ENCODE peak calls at places on chromosomes 7 and 10, in five cellular contexts. Q is stromal cell of bone marrow, A is HS-5, T is retina, Z is hypothalamus. E is an unnamed sample.

GRCh38 chr7:55336540-55336939 is 28.6 kb upstream of the LANCL2 start:
- DNase-seq in Q (no peak), Z (no peak), T (no peak), A (no peak), E (no peak)

GRCh38 chr7:205117-206010 is 13.0 kb downstream of the FAM20C start:
- DNase-seq in Z (no peak), T (no peak), Q (no peak), A (no peak), E (no peak)

GRCh38 chr10:74949843-74950765 is 123.7 kb downstream of the KAT6B start:
- DNase-seq in Q (no peak), T (peak; percentile 22), A (no peak), Z (no peak), E (no peak)

GRCh38 chr7:94620703-94621118 is 35.2 kb downstream of the SGCE start:
- DNase-seq in T (no peak), A (peak; percentile 87), Q (peak; percentile 95), Z (peak; percentile 7), E (peak; percentile 71)

GRCh38 chr7:157984914-157985163 is 602.8 kb downstream of the PTPRN2 start:
- DNase-seq in T (no peak), Q (no peak), Z (no peak), A (no peak), E (no peak)

GRCh38 chr7:116577320-116577871 is 52.6 kb downstream of the CAV1 start:
- DNase-seq in Z (no peak), A (no peak), Q (no peak), T (no peak), E (no peak)

GRCh38 chr10:4982764-4983226 is 19.6 kb downstream of the AKR1C1 start:
- DNase-seq in T (no peak), Q (peak; percentile 67), A (no peak), Z (no peak), E (no peak)

GRCh38 chr10:113273151-113273876 is 279.5 kb upstream of the HABP2 start:
- DNase-seq in A (no peak), Z (peak; percentile 74), T (peak; percentile 80), Q (no peak), E (peak; percentile 26)

GRCh38 chr7:103487419-103487818 is 41.4 kb upstream of the SLC26A5 start:
- DNase-seq in Z (no peak), A (no peak), Q (no peak), T (no peak), E (no peak)

GRCh38 chr10:99855479-99856071 is 73.1 kb downstream of the ABCC2 start:
- DNase-seq in A (no peak), Q (no peak), Z (no peak), T (no peak), E (no peak)

GRCh38 chr7:149742075-149742701 is 31.2 kb downstream of the ZNF467 start:
- DNase-seq in Q (peak; percentile 25), A (peak; percentile 23), Z (peak; percentile 56), T (peak; percentile 88), E (peak; percentile 87)

GRCh38 chr7:13990319-13990983 is 985 bp upstream of the ETV1 start:
- DNase-seq in T (peak; percentile 80), Z (peak; percentile 21), Q (no peak), A (peak; percentile 16), E (peak; percentile 59)

GRCh38 chr7:91293136-91293535 is 28.9 kb downstream of the FZD1 start:
- DNase-seq in Z (no peak), A (no peak), Q (no peak), T (no peak), E (no peak)

GRCh38 chr10:87845624-87846377 is 17.5 kb downstream of the KLLN start:
- DNase-seq in Q (no peak), T (peak; percentile 28), Z (no peak), A (no peak), E (no peak)

GRCh38 chr7:48636391-48637015 is 287.8 kb upstream of the CDC14C start:
- DNase-seq in Q (no peak), Z (no peak), A (no peak), T (no peak), E (no peak)

GRCh38 chr7:147519062-147519461 is 1071.5 kb upstream of the C7orf33 start:
- DNase-seq in Z (no peak), Q (no peak), A (no peak), T (no peak), E (no peak)

GRCh38 chr7:141262101-141262819 is 188.4 kb downstream of the TMEM178B start:
- DNase-seq in T (peak; percentile 41), Q (peak; percentile 4), Z (no peak), A (no peak), E (no peak)

GRCh38 chr7:66167773-66168367 is 37.3 kb upstream of the TPST1 start:
- DNase-seq in Q (no peak), Z (no peak), T (no peak), A (peak; percentile 38), E (no peak)

GRCh38 chr10:91551856-91552255 is 81.0 kb downstream of the PPP1R3C start:
- DNase-seq in Q (no peak), Z (peak; percentile 54), A (no peak), T (peak; percentile 82), E (peak; percentile 55)

GRCh38 chr10:31374146-31374696 is 55.2 kb downstream of the ZEB1 start:
- DNase-seq in Z (no peak), Q (no peak), T (no peak), A (no peak), E (no peak)

GRCh38 chr10:102614888-102615287 is 29.4 kb upstream of the TRIM8 start:
- DNase-seq in Q (no peak), Z (no peak), T (no peak), A (no peak), E (no peak)

GRCh38 chr10:24762161-24762924 is 38.7 kb upstream of the ARHGAP21 start:
- DNase-seq in A (no peak), T (peak; percentile 21), Z (no peak), Q (no peak), E (no peak)

GRCh38 chr10:112030431-112030830 is 153.1 kb downstream of the GPAM start:
- DNase-seq in Z (no peak), Q (no peak), T (no peak), A (no peak), E (no peak)

GRCh38 chr7:34928052-34928451 is 109.2 kb downstream of the DPY19L1 start:
- DNase-seq in T (peak; percentile 39), Q (no peak), A (no peak), Z (peak; percentile 68), E (peak; percentile 85)

GRCh38 chr10:29381230-29381563 is 92.3 kb downstream of the LYZL1 start:
- DNase-seq in T (no peak), A (no peak), Z (no peak), Q (no peak), E (no peak)

GRCh38 chr10:14742815-14743214 is 31.9 kb downstream of the FAM107B start:
- DNase-seq in T (no peak), Q (no peak), Z (no peak), A (no peak), E (no peak)

GRCh38 chr10:71040890-71041590 is 152.7 kb upstream of the PCBD1 start:
- DNase-seq in Q (no peak), T (peak; percentile 81), A (no peak), Z (no peak), E (no peak)

GRCh38 chr7:111137296-111138195 is 46.6 kb downstream of the LRRN3 start:
- DNase-seq in Z (no peak), T (no peak), A (no peak), Q (peak; percentile 14), E (no peak)

GRCh38 chr10:70376436-70377378 is 5.7 kb downstream of the LRRC20 start:
- DNase-seq in Q (no peak), Z (no peak), A (no peak), T (no peak), E (no peak)

GRCh38 chr10:69375307-69376151 is 41.2 kb downstream of the TACR2 start:
- DNase-seq in A (no peak), Q (no peak), T (peak; percentile 12), Z (peak; percentile 23), E (no peak)

GRCh38 chr7:40604601-40605438 is 470.0 kb downstream of the SUGCT start:
- DNase-seq in A (no peak), T (peak; percentile 65), Q (no peak), Z (peak; percentile 50), E (peak; percentile 74)

GRCh38 chr7:140175221-140176218 is 1.3 kb downstream of the KDM7A start:
- DNase-seq in Z (peak; percentile 82), Q (peak; percentile 94), A (peak; percentile 60), T (peak; percentile 93), E (peak; percentile 76)

E was measured in glutamatergic neuron.